ENCODE peak calls at places on chromosomes 1 and 21, in four cellular contexts. L, N, R and V are unnamed samples.

GRCh38 chr21:41973427-41973831 is 19.6 kb upstream of the C2CD2 start:
- DNase-seq in L (no peak), N (no peak), R (no peak), V (no peak)

GRCh38 chr21:45306832-45307571 is 19.3 kb upstream of the POFUT2 start:
- DNase-seq in L (peak), N (no peak), R (no peak), V (peak)

GRCh38 chr21:29403291-29403690 is 104.6 kb downstream of the BACH1 start:
- DNase-seq in L (peak), N (no peak), R (no peak), V (no peak)

GRCh38 chr1:78291443-78291842 is 199.3 kb upstream of the PTGFR start:
- DNase-seq in L (no peak), N (no peak), R (no peak), V (no peak)

GRCh38 chr1:164838786-164839185 is 279.8 kb downstream of the PBX1 start:
- DNase-seq in L (no peak), N (no peak), R (no peak), V (no peak)

GRCh38 chr1:57741521-57741920 is 317.7 kb upstream of the DAB1 start:
- DNase-seq in L (no peak), N (no peak), R (peak), V (no peak)

GRCh38 chr1:207983044-207983443 is 72.1 kb upstream of the CD34 start:
- DNase-seq in L (no peak), N (no peak), R (no peak), V (no peak)

GRCh38 chr21:36478941-36479340 is 981 bp downstream of the CLDN14 start:
- DNase-seq in L (no peak), N (no peak), R (no peak), V (no peak)

GRCh38 chr1:1048765-1049164 is 25.3 kb downstream of the RNF223 start:
- DNase-seq in L (no peak), N (no peak), R (no peak), V (no peak)

GRCh38 chr1:47805826-47806450 is 191.2 kb downstream of the TRABD2B start:
- DNase-seq in L (no peak), N (no peak), R (no peak), V (no peak)

GRCh38 chr1:201538618-201539551 is at the start of gene NAV1:
- DNase-seq in L (peak), N (no peak), R (no peak), V (peak)

GRCh38 chr1:3463408-3463811 is 8.9 kb downstream of the ARHGEF16 start:
- DNase-seq in L (no peak), N (no peak), R (no peak), V (no peak)

GRCh38 chr1:204503122-204503912 is 8.7 kb upstream of the PIK3C2B start:
- DNase-seq in L (peak), N (no peak), R (no peak), V (peak)

GRCh38 chr1:179889619-179890018 is 7.5 kb downstream of the TOR1AIP1 start:
- DNase-seq in L (no peak), N (no peak), R (no peak), V (no peak)

GRCh38 chr21:27769763-27770162 is 802.9 kb upstream of the ADAMTS5 start:
- DNase-seq in L (no peak), N (no peak), R (no peak), V (no peak)

GRCh38 chr21:26391166-26391565 is 181.9 kb downstream of the CYYR1 start:
- DNase-seq in L (no peak), N (no peak), R (no peak), V (no peak)

GRCh38 chr21:42025392-42026071 is 15.4 kb upstream of the ZBTB21 start:
- DNase-seq in L (peak), N (no peak), R (no peak), V (no peak)

GRCh38 chr1:28326980-28327379 is 1.9 kb upstream of the MED18 start:
- DNase-seq in L (peak), N (no peak), R (no peak), V (no peak)

GRCh38 chr1:116579253-116579875 is 8.5 kb upstream of the CD58 start:
- DNase-seq in L (no peak), N (no peak), R (no peak), V (no peak)

GRCh38 chr1:13697738-13698137 is 2.2 kb upstream of the PRDM2 start:
- DNase-seq in L (no peak), N (no peak), R (no peak), V (no peak)

DNA sequence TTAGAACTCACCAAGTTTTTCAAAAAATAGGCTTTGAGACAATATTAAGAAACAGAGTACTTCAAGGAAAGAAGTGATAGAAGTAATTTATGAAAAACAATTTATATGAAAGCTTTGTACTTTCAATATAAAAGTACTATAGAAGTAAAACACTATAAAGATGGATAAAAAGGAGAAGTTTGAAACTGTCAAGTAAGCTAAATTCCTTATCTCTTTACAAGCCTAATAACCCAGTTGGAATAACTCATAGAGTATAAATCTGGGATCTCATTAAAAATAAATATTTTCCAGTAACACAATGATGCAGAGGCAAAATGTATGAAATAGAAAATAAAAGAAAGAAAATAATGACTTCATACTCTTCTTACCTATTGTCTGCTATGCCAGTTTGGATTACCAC is 232.5 kb downstream of the PDE4B start:
- DNase-seq in L (no peak), N (no peak), R (no peak), V (no peak)
- TF ChIP-seq CEBPB in L (no peak), N (no peak), R (no peak), V (no peak)

DNA sequence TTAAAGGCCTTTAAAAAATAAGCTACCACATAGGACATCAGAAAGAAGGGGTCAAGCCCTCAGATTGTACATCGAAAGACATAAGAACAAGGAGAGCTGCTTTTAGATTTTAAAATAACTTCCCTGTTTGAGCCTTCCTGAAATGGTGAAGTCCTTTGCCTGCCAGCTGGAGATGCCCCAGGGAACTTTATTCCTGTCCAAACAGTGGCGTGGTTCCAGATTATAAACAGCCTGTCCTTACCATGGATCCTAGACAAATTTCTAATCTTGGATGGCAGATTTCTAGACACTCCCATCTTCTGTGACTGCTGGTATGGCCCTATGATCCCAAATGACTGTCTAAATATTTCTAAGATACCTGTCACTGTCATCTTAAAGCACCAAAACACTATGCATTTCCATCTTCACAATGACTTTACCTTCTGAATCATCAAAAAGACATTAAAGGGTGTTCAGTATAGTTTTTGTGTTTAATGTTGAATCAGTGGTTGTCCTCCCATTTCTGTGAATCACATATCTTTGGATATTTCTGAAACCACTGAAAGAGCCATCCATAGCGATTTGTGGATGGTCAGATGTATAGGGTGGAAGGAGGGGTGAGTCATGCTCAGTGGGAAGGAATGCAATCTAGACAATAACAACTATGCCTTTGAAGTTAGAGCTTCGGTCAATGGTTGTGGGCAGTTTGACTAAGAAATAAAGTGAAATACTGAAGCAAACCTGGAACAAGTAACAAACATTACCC is 23.2 kb downstream of the ILDR2 start:
- DNase-seq in L (peak), N (no peak), R (no peak), V (no peak)
- TF ChIP-seq CHD1 in L (no peak), N (no peak), R (no peak), V (no peak)

GRCh38 chr1:53945433-53946251 is at the start of gene IFT25:
- DNase-seq in L (peak), N (peak), R (peak), V (peak)

GRCh38 chr1:53947172-53947835 is 1.2 kb downstream of the LRRC42 start:
- DNase-seq in L (no peak), N (no peak), R (no peak), V (no peak)

GRCh38 chr1:53948291-53948690 is 2.1 kb downstream of the LRRC42 start:
- DNase-seq in L (no peak), N (no peak), R (no peak), V (no peak)

GRCh38 chr1:53945183-53945432 is 391 bp downstream of the IFT25 start:
- DNase-seq in L (no peak), N (no peak), R (no peak), V (no peak)

DNA sequence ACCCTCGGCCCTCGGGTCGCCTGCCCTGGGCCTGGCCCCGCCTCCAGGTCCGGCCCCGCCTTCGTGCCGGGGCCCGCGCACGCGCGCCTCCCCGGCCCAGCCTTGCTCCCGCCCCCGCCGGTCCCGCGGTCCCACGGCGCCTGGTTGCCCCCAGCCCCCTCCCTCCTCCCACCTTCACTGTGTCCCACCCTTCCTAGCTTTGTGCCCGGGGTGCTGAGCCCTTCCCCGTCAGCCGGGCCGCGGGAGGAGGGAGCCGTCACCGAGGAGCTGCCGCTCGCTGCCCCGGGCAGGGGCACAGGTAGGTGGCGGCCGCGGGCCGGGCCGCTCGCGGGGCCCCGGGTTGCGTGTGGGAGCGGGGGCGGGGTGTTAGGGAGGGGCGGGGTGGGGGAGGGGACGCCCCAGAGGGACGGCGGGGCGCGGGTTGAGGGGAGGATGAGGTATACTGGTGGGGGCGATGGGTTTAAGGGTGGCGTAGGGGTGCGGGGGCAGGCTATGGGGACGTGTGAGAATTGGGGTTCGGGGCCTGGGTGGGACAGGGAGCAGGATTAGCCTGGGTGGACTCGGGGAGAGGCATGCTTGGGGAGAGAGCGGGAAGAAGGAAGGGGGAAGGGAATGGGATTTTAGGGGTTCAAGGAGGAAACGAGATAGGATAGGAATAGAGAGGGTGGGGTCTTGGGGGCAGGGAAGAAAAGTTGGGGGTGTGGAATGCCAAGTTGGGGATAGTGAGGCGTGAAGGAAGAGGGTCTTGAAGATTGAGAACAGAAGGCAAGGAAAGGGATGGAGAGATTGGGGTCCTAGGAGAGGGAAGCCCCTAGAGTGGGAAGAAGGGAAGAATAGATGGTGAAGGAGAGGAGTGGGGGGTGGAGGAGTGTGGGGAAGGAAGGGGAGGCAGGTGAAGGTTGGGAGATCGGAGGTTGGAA is at the start of gene LRRC42:
- DNase-seq in L (no peak), N (peak), R (no peak), V (peak)
- TF ChIP-seq POLR2A in L (peak), N (no peak), R (peak), V (no peak)

GRCh38 chr1:41484881-41485280 is 398 bp upstream of the EDN2 start:
- DNase-seq in L (no peak), N (no peak), R (no peak), V (no peak)

GRCh38 chr1:41483960-41484844 is at the start of gene EDN2:
- DNase-seq in L (no peak), N (no peak), R (no peak), V (no peak)

GRCh38 chr1:41482001-41482765 is 2.3 kb downstream of the EDN2 start:
- DNase-seq in L (no peak), N (no peak), R (no peak), V (no peak)

GRCh38 chr1:41481109-41481775 is 3.2 kb downstream of the EDN2 start:
- DNase-seq in L (no peak), N (no peak), R (no peak), V (no peak)

GRCh38 chr1:41482906-41483895 is 1.3 kb downstream of the EDN2 start:
- DNase-seq in L (no peak), N (no peak), R (no peak), V (no peak)
- TF ChIP-seq CEBPB in L (no peak), N (no peak), R (no peak), V (no peak)

GRCh38 chr1:42179275-42179674 is 14.7 kb upstream of the GUCA2A start:
- DNase-seq in L (peak), N (no peak), R (no peak), V (no peak)

GRCh38 chr1:42178249-42178648 is 13.7 kb upstream of the GUCA2A start:
- DNase-seq in L (peak), N (no peak), R (no peak), V (no peak)

GRCh38 chr1:42175314-42176054 is 10.9 kb upstream of the GUCA2A start:
- DNase-seq in L (no peak), N (no peak), R (no peak), V (no peak)

GRCh38 chr1:42177551-42177981 is 13.0 kb upstream of the GUCA2A start:
- DNase-seq in L (peak), N (no peak), R (no peak), V (no peak)

DNA sequence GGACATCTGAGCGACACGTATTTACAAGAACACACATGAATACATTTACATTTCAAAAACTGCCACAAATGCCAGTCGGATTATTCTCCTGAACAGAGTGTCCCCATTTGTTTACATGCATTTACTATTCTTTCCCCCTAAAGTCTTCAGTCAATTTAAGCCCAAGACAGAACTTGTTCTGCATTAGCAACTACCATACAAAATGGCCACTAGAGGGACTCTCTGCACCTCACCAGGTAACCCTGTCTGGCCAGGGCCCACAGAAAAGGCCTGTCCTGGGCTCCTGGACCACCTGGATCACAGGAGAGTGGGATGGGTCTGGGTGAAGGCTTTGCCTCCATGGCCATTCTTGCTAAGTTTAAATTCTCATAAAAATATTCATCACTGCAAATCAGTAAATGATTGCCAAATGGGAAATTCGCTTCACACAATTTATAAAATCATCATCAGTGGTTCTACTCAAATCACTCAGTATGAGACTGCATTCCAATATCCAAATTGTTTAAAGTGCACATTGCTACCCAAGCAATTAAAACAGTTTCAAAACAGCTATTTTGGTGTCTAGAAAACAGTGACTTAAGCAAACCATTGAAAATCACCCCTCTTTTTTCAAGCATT is 12.5 kb upstream of the GUCA2A start:
- DNase-seq in L (peak), N (no peak), R (no peak), V (peak)
- TF ChIP-seq CHD1 in L (no peak), N (no peak), R (no peak), V (no peak)

GRCh38 chr1:99782397-99782796 is 16.0 kb upstream of the FRRS1 start:
- DNase-seq in L (no peak), N (no peak), R (no peak), V (no peak)

GRCh38 chr1:99784809-99785255 is 18.4 kb upstream of the FRRS1 start:
- DNase-seq in L (no peak), N (no peak), R (peak), V (no peak)

GRCh38 chr1:99784143-99784542 is 17.7 kb upstream of the FRRS1 start:
- DNase-seq in L (peak), N (no peak), R (peak), V (no peak)

GRCh38 chr1:99782920-99783319 is 16.5 kb upstream of the FRRS1 start:
- DNase-seq in L (no peak), N (no peak), R (no peak), V (no peak)

GRCh38 chr1:99781798-99782197 is 15.4 kb upstream of the FRRS1 start:
- DNase-seq in L (no peak), N (no peak), R (no peak), V (no peak)
- TF ChIP-seq POLR2A in L (no peak), N (no peak), R (no peak), V (no peak)

GRCh38 chr21:14830307-14830706 is 234.5 kb downstream of the NRIP1 start:
- DNase-seq in L (no peak), N (no peak), R (no peak), V (no peak)
- TF ChIP-seq CEBPB in L (no peak), N (no peak), R (no peak), V (no peak)

GRCh38 chr1:10438677-10439163 is 8.5 kb downstream of the CENPS start:
- DNase-seq in L (peak), N (no peak), R (no peak), V (no peak)

GRCh38 chr1:10432910-10433785 is 2.9 kb downstream of the CENPS start:
- DNase-seq in L (no peak), N (no peak), R (no peak), V (no peak)

GRCh38 chr1:10433790-10434189 is 3.6 kb downstream of the CENPS start:
- DNase-seq in L (no peak), N (no peak), R (no peak), V (no peak)

GRCh38 chr1:10434590-10434989 is 4.4 kb downstream of the CENPS start:
- DNase-seq in L (no peak), N (no peak), R (no peak), V (no peak)

GRCh38 chr1:10437052-10437451 is 6.8 kb downstream of the CENPS start:
- DNase-seq in L (no peak), N (no peak), R (no peak), V (no peak)
- TF ChIP-seq CHD1 in L (no peak), N (no peak), R (no peak), V (no peak)

DNA sequence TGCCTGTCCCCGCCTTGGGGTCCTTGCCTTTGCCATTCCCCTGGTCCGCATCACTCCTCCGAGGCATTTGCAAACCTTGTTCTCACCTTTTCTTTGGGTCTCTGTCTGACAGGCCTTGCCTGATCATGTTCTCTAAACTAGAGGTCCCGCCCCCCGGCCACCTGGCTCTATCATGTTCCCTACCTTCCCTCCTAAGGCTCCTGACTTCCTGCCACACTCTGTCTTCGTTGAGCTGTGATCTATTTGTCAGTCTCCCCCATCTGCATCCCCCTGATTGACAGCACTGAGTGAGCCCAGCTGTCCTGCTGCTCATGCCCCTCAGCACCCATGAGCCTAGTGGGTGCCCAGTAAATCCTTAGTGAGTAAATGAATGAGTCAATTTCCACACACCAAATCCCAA is 22.8 kb downstream of the ERG start:
- DNase-seq in L (no peak), N (no peak), R (no peak), V (no peak)
- TF ChIP-seq POLR2A in L (no peak), N (no peak), R (no peak), V (no peak)